ENCODE peak calls at places on chromosomes 1 and 21, in seven cellular contexts. Q is stimulated activated CD4-positive, alpha-beta T cell treated with anti-CD3 and anti-CD28 coated beads, Interleukin-4, amount 100 ng/mL, for 4 hours; U is GDM1; M is SJSA1; Z is GM20000; V is stimulated activated CD8-positive, alpha-beta memory T cell treated with anti-CD3 and anti-CD28 coated beads, Interleukin-15, amount 100 ng/mL, for 24 hours; L is right cardiac atrium. Y is an unnamed sample.

GRCh38 chr1:91511386-91511785 is 10.7 kb downstream of the CDC7 start:
- DNase-seq in L (no peak), V (no peak), Q (no peak), Z (no peak), U (peak), M (peak), Y (no peak)

GRCh38 chr1:234781241-234782056 is 171.5 kb upstream of the IRF2BP2 start:
- DNase-seq in M (no peak), L (no peak), U (no peak), Z (no peak), V (no peak), Q (no peak), Y (no peak)

GRCh38 chr1:212606734-212607205 is 1.8 kb upstream of the ATF3 start:
- DNase-seq in Z (peak), U (no peak), Q (peak), L (peak), V (peak), M (no peak), Y (peak)

GRCh38 chr21:31938330-31939301 is 65.8 kb downstream of the HUNK start:
- DNase-seq in V (no peak), L (no peak), U (no peak), M (no peak), Q (no peak), Z (no peak), Y (no peak)

GRCh38 chr1:195462646-195463045 is 1145.6 kb downstream of the KCNT2 start:
- DNase-seq in Z (no peak), Q (no peak), M (no peak), U (no peak), L (no peak), V (no peak), Y (no peak)

GRCh38 chr1:81920245-81920740 is 119.6 kb downstream of the ADGRL2 start:
- DNase-seq in Z (no peak), V (no peak), L (peak), Q (no peak), M (no peak), U (no peak), Y (no peak)

GRCh38 chr1:42735477-42736105 is 4.4 kb downstream of the CLDN19 start:
- DNase-seq in U (no peak), Z (peak), M (no peak), Q (no peak), L (no peak), V (no peak), Y (no peak)

GRCh38 chr1:66777846-66778245 is 23.2 kb downstream of the INSL5 start:
- DNase-seq in M (no peak), Q (no peak), L (no peak), U (no peak), V (no peak), Z (no peak), Y (no peak)

GRCh38 chr1:177884499-177885021 is 85.3 kb downstream of the SEC16B start:
- DNase-seq in V (no peak), Z (no peak), M (no peak), U (no peak), L (no peak), Q (no peak), Y (no peak)

GRCh38 chr1:113248494-113248893 is 141.8 kb upstream of the MAGI3 start:
- DNase-seq in V (no peak), U (no peak), Q (no peak), M (no peak), Z (no peak), L (no peak), Y (no peak)

GRCh38 chr1:219460561-219461511 is 152.1 kb downstream of the ZC3H11B start:
- DNase-seq in Z (peak), U (no peak), Q (no peak), M (peak), V (no peak), L (no peak), Y (peak)

GRCh38 chr1:220527279-220528048 is 472 bp upstream of the MARK1 start:
- DNase-seq in M (no peak), Q (no peak), V (no peak), U (no peak), Z (peak), L (peak), Y (peak)

GRCh38 chr1:210440081-210440480 is 111.4 kb downstream of the HHAT start:
- DNase-seq in Q (no peak), U (no peak), Z (no peak), M (no peak), V (no peak), L (no peak), Y (no peak)

GRCh38 chr1:38454236-38454635 is 405.3 kb downstream of the RRAGC start:
- DNase-seq in M (peak), V (no peak), L (no peak), U (no peak), Q (no peak), Z (no peak), Y (no peak)

GRCh38 chr1:69373520-69373919 is 194.2 kb upstream of the LRRC7 start:
- DNase-seq in V (no peak), L (no peak), Q (no peak), Z (no peak), M (no peak), U (no peak), Y (no peak)

GRCh38 chr1:91349524-91349923 is 55.1 kb downstream of the HFM1 start:
- DNase-seq in Q (no peak), Z (no peak), V (no peak), U (no peak), L (no peak), M (no peak), Y (no peak)

GRCh38 chr1:238205045-238205662 is 314.4 kb upstream of the ZP4 start:
- DNase-seq in M (no peak), V (no peak), U (no peak), Q (no peak), Z (no peak), L (no peak), Y (no peak)

GRCh38 chr1:87560961-87561360 is 232.3 kb downstream of the LMO4 start:
- DNase-seq in M (no peak), V (no peak), Z (no peak), L (no peak), U (no peak), Q (no peak), Y (no peak)